ENCODE peak calls at places on chromosomes 7 and 10, in nine cellular contexts. X, P, B, F, L, O, V, D and E are unnamed samples.

GRCh38 chr10:130934333-130935035 is 377.0 kb downstream of the TCERG1L start:
- DNase-seq in X (no peak), F (no peak), L (no peak), V (no peak), B (peak; percentile 31), P (no peak), O (no peak), D (no peak), E (no peak)

GRCh38 chr10:84026821-84027257 is 112.5 kb upstream of the GHITM start:
- DNase-seq in X (peak; percentile 35), B (no peak), O (no peak), V (peak; percentile 42), L (peak; percentile 32), P (no peak), F (no peak), D (no peak), E (no peak)

GRCh38 chr7:77954773-77955562 is 156.4 kb downstream of the PHTF2 start:
- DNase-seq in V (no peak), P (no peak), O (no peak), D (no peak), B (no peak), X (no peak), L (no peak), F (no peak), E (no peak)

GRCh38 chr7:18221377-18222290 is 194.0 kb upstream of the PRPS1L1 start:
- DNase-seq in L (no peak), P (peak; percentile 58), B (no peak), O (peak; percentile 29), F (no peak), X (no peak), D (no peak), V (no peak), E (no peak)

GRCh38 chr7:111919690-111920179 is 286.5 kb downstream of the DOCK4 start:
- DNase-seq in B (no peak), X (no peak), P (peak; percentile 82), O (peak; percentile 90), D (no peak), V (no peak), L (peak; percentile 9), F (no peak), E (no peak)

GRCh38 chr7:5143106-5143505 is 46.9 kb upstream of the WIPI2 start:
- DNase-seq in D (no peak), L (no peak), X (no peak), B (no peak), V (no peak), O (no peak), F (no peak), P (no peak), E (no peak)

GRCh38 chr10:98676895-98677294 is 230.2 kb upstream of the HPS1 start:
- DNase-seq in X (no peak), O (no peak), P (no peak), F (no peak), L (no peak), B (no peak), V (no peak), D (no peak), E (no peak)

GRCh38 chr10:114266521-114266920 is 27.5 kb downstream of the VWA2 start:
- DNase-seq in O (peak; percentile 53), F (peak; percentile 21), V (no peak), P (peak; percentile 88), B (no peak), X (no peak), D (no peak), L (peak; percentile 85), E (peak; percentile 66)

GRCh38 chr10:43200538-43201390 is 62.5 kb downstream of the CSGALNACT2 start:
- DNase-seq in P (no peak), F (no peak), O (no peak), D (peak; percentile 9), B (no peak), L (no peak), X (peak; percentile 2), V (no peak), E (no peak)

GRCh38 chr10:79346388-79347225 is 662 bp upstream of the PPIF start:
- DNase-seq in P (no peak), D (no peak), V (no peak), F (no peak), X (peak; percentile 75), O (no peak), L (no peak), B (peak; percentile 61), E (no peak)

GRCh38 chr7:139730746-139731612 is 46.8 kb downstream of the HIPK2 start:
- DNase-seq in F (peak; percentile 67), P (peak; percentile 76), D (peak; percentile 82), V (no peak), L (no peak), B (no peak), X (no peak), O (peak; percentile 86), E (no peak)

GRCh38 chr7:36474283-36475010 is 84.8 kb downstream of the ANLN start:
- DNase-seq in D (no peak), B (no peak), O (peak; percentile 32), P (peak; percentile 73), L (peak; percentile 41), X (no peak), F (no peak), V (no peak), E (no peak)

GRCh38 chr10:80671847-80672246 is 134.1 kb downstream of the SH2D4B start:
- DNase-seq in X (no peak), L (no peak), D (no peak), P (no peak), F (no peak), B (no peak), O (no peak), V (no peak), E (no peak)

GRCh38 chr7:137040745-137041144 is 172.3 kb downstream of the CHRM2 start:
- DNase-seq in X (no peak), V (no peak), D (no peak), P (peak; percentile 53), O (no peak), L (no peak), F (no peak), B (no peak), E (no peak)

GRCh38 chr7:33516634-33517033 is 387.3 kb downstream of the BBS9 start:
- DNase-seq in B (no peak), D (no peak), L (no peak), F (no peak), X (no peak), O (no peak), P (no peak), V (no peak), E (no peak)

GRCh38 chr7:2719007-2719406 is 31.0 kb downstream of the AMZ1 start:
- DNase-seq in X (peak; percentile 36), P (no peak), L (no peak), O (no peak), F (no peak), B (peak; percentile 43), D (peak; percentile 65), V (peak; percentile 46), E (no peak)

GRCh38 chr7:37193087-37193774 is 255.4 kb downstream of the ELMO1 start:
- DNase-seq in L (no peak), X (no peak), O (peak; percentile 5), V (peak; percentile 42), D (no peak), B (no peak), F (no peak), P (no peak), E (no peak)

DNA sequence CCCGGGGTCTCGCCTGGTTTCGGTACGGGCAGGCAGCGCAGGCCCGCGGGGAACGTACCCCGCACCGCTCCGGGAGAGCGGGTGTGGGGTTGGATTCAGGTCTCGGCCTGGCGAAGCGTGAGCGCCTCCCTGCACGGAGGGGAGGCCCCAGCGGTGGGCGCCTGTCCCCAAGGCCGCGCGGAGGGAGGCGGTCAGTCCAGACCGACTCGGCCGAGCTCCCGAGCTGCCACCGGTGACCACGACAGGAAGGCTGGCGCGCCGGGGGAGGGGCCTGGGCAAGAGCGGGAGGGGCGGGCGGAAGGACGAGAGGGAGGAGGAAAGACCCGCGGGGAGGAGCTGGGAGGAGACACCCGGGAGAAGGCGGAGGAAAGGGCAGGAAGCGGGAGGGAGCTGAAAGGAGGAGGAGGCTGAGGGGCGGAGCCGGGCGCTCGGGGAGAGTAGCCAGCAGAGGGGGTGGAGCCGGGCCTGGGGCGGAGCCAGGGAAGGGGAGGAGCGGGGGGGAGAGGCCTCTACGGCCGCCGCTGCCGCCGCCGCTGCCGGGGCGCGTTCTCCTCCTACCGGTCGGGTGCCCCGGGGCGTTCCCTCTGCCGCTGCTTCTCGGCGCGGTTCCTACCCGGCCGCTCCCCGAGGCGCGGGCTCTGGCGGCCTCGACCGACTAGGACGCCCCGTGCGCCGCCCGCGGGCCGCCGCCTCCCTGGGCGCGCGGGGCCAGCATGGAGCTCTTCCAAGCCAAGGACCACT is at the start of gene INPP5F:
- DNase-seq in P (peak; percentile 92), D (peak; percentile 99), F (peak; percentile 100), X (peak; percentile 100), L (peak; percentile 98), B (peak; percentile 99), V (peak; percentile 99), O (peak; percentile 98), E (peak; percentile 91)
- TF ChIP-seq CTCF in P (no peak), D (peak; percentile 46), F (no peak), X (peak; percentile 35), L (no peak), B (peak; percentile 32), V (peak; percentile 10), O (peak; percentile 29), E (no peak)

GRCh38 chr7:116955340-116955739 is 2.0 kb downstream of the ST7 start:
- DNase-seq in P (no peak), O (no peak), B (no peak), X (no peak), V (no peak), F (no peak), L (no peak), D (no peak), E (no peak)
- H3K4me3 ChIP-seq in P (peak overlapping the region; percentile 82), O (no peak overlapping the region), B (no peak overlapping the region), X (no peak overlapping the region), V (peak overlapping the region; percentile 96), F (peak overlapping the region; percentile 96), L (peak overlapping the region; percentile 70), D (no peak overlapping the region), E (no peak overlapping the region)

DNA sequence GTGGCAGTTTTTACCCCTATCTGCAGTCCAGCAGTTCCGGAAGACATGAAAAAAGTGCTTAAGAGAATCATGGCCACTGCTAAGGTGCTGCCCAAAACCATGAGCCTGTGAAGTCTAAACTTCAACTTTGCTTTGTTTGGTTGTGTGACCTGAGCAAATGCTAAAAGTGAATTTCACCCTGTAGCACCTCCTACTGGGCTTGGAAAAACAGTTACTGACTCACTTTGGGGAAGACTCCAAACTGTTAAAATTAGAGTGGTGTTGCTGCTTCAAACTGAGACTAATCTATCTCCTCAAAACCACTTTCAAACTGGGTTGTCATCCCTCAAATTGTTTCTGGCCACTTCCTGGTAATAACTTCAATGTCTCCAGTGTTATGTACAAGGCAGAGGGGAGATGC is 21.3 kb downstream of the MKX start:
- DNase-seq in X (no peak), D (no peak), F (no peak), L (peak; percentile 8), O (no peak), B (no peak), V (peak; percentile 22), P (no peak), E (no peak)
- TF ChIP-seq CTCF in X (peak; percentile 34), D (no peak), F (no peak), L (peak; percentile 35), O (peak; percentile 32), B (no peak), V (peak; percentile 17), P (peak; percentile 11), E (peak; percentile 46)

DNA sequence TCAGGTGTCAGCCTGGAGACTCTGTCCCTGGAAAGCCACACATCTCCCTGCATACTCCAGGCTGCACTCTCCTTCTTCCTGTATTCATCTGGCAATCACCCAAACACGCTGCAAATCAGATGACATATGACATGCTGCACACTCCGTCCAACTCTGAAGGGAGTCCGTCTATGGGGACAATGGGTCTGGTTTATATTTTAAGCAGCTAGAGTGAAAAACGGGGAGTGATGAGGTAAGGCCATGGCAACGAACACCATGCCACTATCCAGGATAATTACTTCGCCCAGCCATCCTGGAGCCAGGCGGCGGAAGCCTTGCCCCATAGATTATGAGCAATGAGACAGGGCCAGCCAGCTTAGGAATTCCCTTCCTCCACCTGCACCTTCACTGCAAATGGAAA is 140.1 kb downstream of the PLXNA4 start:
- DNase-seq in L (no peak), F (no peak), X (no peak), B (no peak), O (no peak), P (no peak), D (no peak), V (peak; percentile 57), E (no peak)
- H3K4me3 ChIP-seq in L (no peak overlapping the region), F (no peak overlapping the region), X (no peak overlapping the region), B (no peak overlapping the region), O (no peak overlapping the region), P (no peak overlapping the region), D (no peak overlapping the region), V (no peak overlapping the region), E (no peak overlapping the region)